ENCODE peak calls at places on chromosomes 6 and 20, in eight cellular contexts. R is activated B cell treated with CpG ODN at 0.5 μM for 24 hours, L is cardiac muscle cell, U is endothelial cell, D is psoas muscle, N is upper lobe of right lung, I is GM12865, W is MM.1S. T is an unnamed sample.

GRCh38 chr6:168314948-168315347 is 4.6 kb downstream of the DACT2 start:
- DNase-seq in W (no peak), N (no peak), L (peak; percentile 92), R (no peak), I (no peak), D (no peak), U (no peak), T (no peak)

GRCh38 chr6:161164182-161164625 is 109.7 kb downstream of the AGPAT4 start:
- DNase-seq in L (no peak), D (no peak), R (no peak), W (no peak), U (no peak), N (no peak), I (no peak), T (no peak)

GRCh38 chr6:138560130-138560850 is 61.0 kb upstream of the NHSL1 start:
- DNase-seq in L (no peak), D (no peak), N (no peak), U (no peak), R (no peak), W (no peak), I (no peak), T (no peak)

GRCh38 chr6:1131285-1132079 is 180.4 kb upstream of the FOXQ1 start:
- DNase-seq in I (no peak), D (no peak), L (peak; percentile 2), U (no peak), R (no peak), W (no peak), N (no peak), T (no peak)

GRCh38 chr6:49606696-49607390 is 29.8 kb downstream of the RHAG start:
- DNase-seq in L (peak; percentile 93), U (peak; percentile 23), W (peak; percentile 87), N (no peak), R (no peak), I (peak; percentile 75), D (no peak), T (peak; percentile 64)

GRCh38 chr6:42136508-42137191 is 5.8 kb downstream of the C6orf132 start:
- DNase-seq in I (peak; percentile 42), L (peak; percentile 55), U (peak; percentile 30), R (peak; percentile 36), D (no peak), W (no peak), N (no peak), T (peak; percentile 87)

GRCh38 chr20:32007787-32008616 is 2.2 kb upstream of the CCM2L start:
- DNase-seq in U (peak; percentile 66), L (peak; percentile 50), N (no peak), D (peak; percentile 43), R (no peak), W (no peak), I (no peak), T (no peak)

GRCh38 chr6:100300221-100300736 is 164.4 kb downstream of the SIM1 start:
- DNase-seq in R (no peak), I (no peak), L (peak; percentile 87), D (no peak), N (no peak), W (no peak), U (no peak), T (no peak)

GRCh38 chr20:63434599-63435378 is 37.7 kb downstream of the KCNQ2 start:
- DNase-seq in N (peak; percentile 75), U (peak; percentile 77), I (peak; percentile 86), D (peak; percentile 43), R (peak; percentile 43), L (peak; percentile 47), W (peak; percentile 56), T (peak; percentile 92)

GRCh38 chr6:25490018-25490865 is 161.8 kb upstream of the SCGN start:
- DNase-seq in N (peak; percentile 80), L (peak; percentile 86), D (peak; percentile 51), W (peak; percentile 89), U (peak; percentile 77), I (peak; percentile 90), R (peak; percentile 43), T (peak; percentile 69)

GRCh38 chr6:63636516-63636968 is 940 bp downstream of the PHF3 start:
- DNase-seq in I (peak; percentile 60), U (peak; percentile 50), N (peak; percentile 79), D (peak; percentile 30), W (peak; percentile 36), L (peak; percentile 40), R (no peak), T (peak; percentile 55)

GRCh38 chr6:391559-392440 is at the start of gene IRF4:
- DNase-seq in R (no peak), L (no peak), U (peak; percentile 22), W (peak; percentile 88), N (no peak), I (peak; percentile 91), D (no peak), T (peak; percentile 97)

GRCh38 chr6:121522265-121522664 is 86.8 kb downstream of the GJA1 start:
- DNase-seq in W (no peak), R (no peak), N (no peak), L (peak; percentile 90), I (no peak), U (no peak), D (no peak), T (no peak)

GRCh38 chr6:38152620-38153019 is 333.1 kb downstream of the ZFAND3 start:
- DNase-seq in N (no peak), R (no peak), I (no peak), L (no peak), U (no peak), W (no peak), D (no peak), T (no peak)

DNA sequence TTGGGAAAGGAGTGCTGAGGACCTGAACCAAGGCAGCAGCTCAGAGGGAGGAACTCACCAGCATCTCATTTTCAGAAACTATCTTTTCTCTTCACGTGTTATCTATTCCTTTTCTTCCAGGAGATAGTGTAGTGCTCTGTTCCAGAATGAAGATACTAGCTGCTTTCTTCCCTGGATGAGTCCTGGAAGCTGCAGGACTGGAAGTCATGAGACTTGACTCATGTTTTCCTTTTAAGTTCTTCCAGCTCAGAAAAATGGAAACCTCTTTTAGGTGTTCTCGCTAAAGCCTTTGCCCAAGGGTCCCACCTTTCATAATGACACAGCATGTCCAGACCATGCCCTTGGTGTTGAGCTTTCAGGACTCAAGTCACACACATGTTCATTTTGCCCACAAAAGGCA is 106.7 kb downstream of the UNC5CL start:
- DNase-seq in U (no peak), W (no peak), N (no peak), I (no peak), R (no peak), L (no peak), D (no peak), T (no peak)
- TF ChIP-seq CTCF in U (no peak), W (no peak), N (no peak), I (no peak), R (no peak), L (no peak), D (no peak), T (no peak)

GRCh38 chr6:111866857-111867256 is 6.4 kb downstream of the FYN start:
- DNase-seq in I (no peak), R (no peak), U (no peak), D (no peak), N (no peak), W (no peak), L (no peak), T (no peak)
- TF ChIP-seq CTCF in I (no peak), R (no peak), U (no peak), D (no peak), N (no peak), W (no peak), L (no peak), T (no peak)

GRCh38 chr6:30481213-30481964 is 7.9 kb upstream of the HLA-E start:
- DNase-seq in D (no peak), I (no peak), R (peak; percentile 26), U (no peak), N (no peak), W (no peak), L (no peak), T (no peak)

GRCh38 chr6:30485236-30485635 is 4.1 kb upstream of the HLA-E start:
- DNase-seq in L (no peak), N (no peak), D (no peak), R (no peak), W (no peak), U (no peak), I (no peak), T (no peak)

GRCh38 chr6:30489081-30490030 is at the start of gene HLA-E:
- DNase-seq in D (peak; percentile 82), R (peak; percentile 70), N (peak; percentile 92), U (peak; percentile 79), L (peak; percentile 100), W (peak; percentile 99), I (peak; percentile 100), T (peak; percentile 93)

GRCh38 chr6:30480536-30481156 is 8.7 kb upstream of the HLA-E start:
- DNase-seq in L (peak; percentile 30), I (peak; percentile 57), R (no peak), D (no peak), U (no peak), W (peak; percentile 61), N (no peak), T (no peak)

DNA sequence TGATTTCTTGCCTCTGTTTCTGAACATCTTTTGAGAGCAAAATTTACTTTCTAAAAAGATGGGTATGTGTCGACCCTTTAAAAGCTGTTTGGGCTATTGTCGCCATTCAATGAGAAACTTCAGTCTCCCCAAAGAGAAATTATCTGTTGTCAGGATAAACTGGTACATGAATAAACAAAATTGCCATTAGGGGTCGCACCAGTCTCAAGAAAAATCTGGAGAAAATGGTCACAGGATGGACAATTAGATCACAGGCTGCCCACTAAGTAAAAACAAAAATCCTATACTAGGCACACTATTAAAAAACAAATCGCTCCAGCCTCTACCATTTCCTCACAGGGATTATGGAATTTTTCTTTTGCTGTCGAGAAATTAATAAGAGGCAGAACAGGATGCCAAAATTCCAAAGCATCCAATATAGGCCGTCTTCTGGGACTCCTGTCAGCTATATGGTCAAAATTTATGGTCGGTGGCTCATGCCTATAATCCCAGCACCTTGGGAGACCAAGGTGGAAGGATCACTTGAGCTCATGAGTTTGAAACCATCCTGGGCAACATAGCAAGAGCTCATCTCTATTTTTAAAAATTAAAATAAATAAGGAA is 5.5 kb upstream of the HLA-E start:
- DNase-seq in D (no peak), L (peak; percentile 84), U (peak; percentile 65), R (no peak), N (no peak), W (peak; percentile 52), I (peak; percentile 79), T (no peak)
- TF ChIP-seq CTCF in D (peak; percentile 39), L (peak; percentile 56), U (peak; percentile 75), R (peak; percentile 58), N (peak; percentile 64), W (peak; percentile 60), I (peak; percentile 47), T (no peak)

DNA sequence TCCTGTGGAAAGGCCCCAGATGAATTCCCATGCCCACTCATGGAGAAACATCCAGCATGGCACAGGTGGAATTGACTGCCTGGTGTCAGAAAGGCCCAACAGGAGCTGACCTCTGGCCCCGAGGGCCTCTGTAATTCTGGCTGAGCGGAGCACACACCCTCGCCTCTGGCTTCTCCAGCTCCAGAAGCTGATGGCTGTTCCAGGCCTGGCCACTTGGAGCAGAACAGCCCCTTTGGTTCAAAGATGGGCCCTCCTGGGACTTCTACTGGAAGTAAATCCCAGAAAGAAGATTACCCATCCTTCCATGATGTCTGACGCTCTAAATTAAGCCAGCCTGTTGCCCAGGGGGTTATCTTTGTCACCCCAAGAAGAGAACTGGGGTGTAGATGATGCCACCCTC is 275.1 kb upstream of the CDH4 start:
- DNase-seq in N (no peak), D (no peak), L (no peak), U (no peak), W (no peak), I (no peak), R (no peak), T (no peak)
- TF ChIP-seq CTCF in N (no peak), D (no peak), L (no peak), U (no peak), W (no peak), I (no peak), R (no peak), T (no peak)